ENCODE peak calls at places on chromosome 9, in four cellular contexts. D is mesendoderm; W is CD4-positive, alpha-beta memory T cell; R is heart left ventricle. J is an unnamed sample.

GRCh38 chr9:10910779-10911178 is 298.0 kb upstream of the PTPRD start:
- DNase-seq in D (no peak), W (no peak), R (no peak), J (no peak)

GRCh38 chr9:35350827-35351549 is 138.9 kb upstream of the RUSC2 start:
- DNase-seq in D (no peak), W (no peak), R (no peak), J (no peak)

GRCh38 chr9:26356491-26356890 is 536.1 kb downstream of the CAAP1 start:
- DNase-seq in D (no peak), W (no peak), R (no peak), J (no peak)

GRCh38 chr9:94983552-94983951 is 257.1 kb downstream of the AOPEP start:
- DNase-seq in D (no peak), W (no peak), R (no peak), J (no peak)

GRCh38 chr9:114317665-114318357 is 5.1 kb upstream of the ORM1 start:
- DNase-seq in D (no peak), W (no peak), R (no peak), J (no peak)

GRCh38 chr9:105330755-105331154 is 86.3 kb downstream of the SLC44A1 start:
- DNase-seq in D (no peak), W (no peak), R (no peak), J (no peak)

GRCh38 chr9:3441197-3441816 is 84.5 kb downstream of the RFX3 start:
- DNase-seq in D (peak; percentile 70), W (peak; percentile 50), R (no peak), J (peak; percentile 34)

GRCh38 chr9:138060881-138061280 is 183.3 kb downstream of the CACNA1B start:
- DNase-seq in D (no peak), W (no peak), R (peak; percentile 7), J (no peak)

GRCh38 chr9:135023389-135023788 is 64.1 kb upstream of the OLFM1 start:
- DNase-seq in D (peak; percentile 25), W (no peak), R (no peak), J (no peak)

GRCh38 chr9:12539602-12540001 is 153.6 kb upstream of the TYRP1 start:
- DNase-seq in D (no peak), W (no peak), R (no peak), J (no peak)

GRCh38 chr9:134419684-134420076 is 93.4 kb downstream of the RXRA start:
- DNase-seq in D (peak; percentile 78), W (no peak), R (no peak), J (peak; percentile 51)

GRCh38 chr9:22102347-22103053 is 93.4 kb upstream of the CDKN2B start:
- DNase-seq in D (no peak), W (no peak), R (no peak), J (no peak)

GRCh38 chr9:100492952-100493351 is 20.0 kb downstream of the TMEFF1 start:
- DNase-seq in D (no peak), W (no peak), R (no peak), J (no peak)

GRCh38 chr9:14702200-14702599 is 9.0 kb upstream of the ZDHHC21 start:
- DNase-seq in D (no peak), W (no peak), R (no peak), J (no peak)

GRCh38 chr9:136587145-136587943 is 41.5 kb upstream of the NOTCH1 start:
- DNase-seq in D (peak; percentile 83), W (no peak), R (peak; percentile 94), J (no peak)

GRCh38 chr9:133637451-133638055 is 1.4 kb downstream of the DBH start:
- DNase-seq in D (no peak), W (no peak), R (no peak), J (no peak)

GRCh38 chr9:131289301-131290038 is at the start of gene PLPP7:
- DNase-seq in D (peak; percentile 74), W (no peak), R (peak; percentile 88), J (no peak)

GRCh38 chr9:114283551-114284111 is 39.3 kb upstream of the ORM1 start:
- DNase-seq in D (no peak), W (peak; percentile 7), R (no peak), J (peak; percentile 28)

GRCh38 chr9:76725181-76725580 is 39.1 kb upstream of the PCA3 start:
- DNase-seq in D (no peak), W (no peak), R (no peak), J (no peak)

GRCh38 chr9:84146893-84147705 is 166.5 kb downstream of the RMI1 start:
- DNase-seq in D (no peak), W (no peak), R (no peak), J (no peak)

GRCh38 chr9:79812507-79813261 is 240.9 kb downstream of the TLE4 start:
- DNase-seq in D (no peak), W (no peak), R (no peak), J (no peak)

GRCh38 chr9:81431662-81432061 is 257.7 kb downstream of the TLE1 start:
- DNase-seq in D (no peak), W (no peak), R (no peak), J (no peak)

GRCh38 chr9:6305954-6306563 is 22.1 kb upstream of the TPD52L3 start:
- DNase-seq in D (peak; percentile 45), W (no peak), R (no peak), J (peak; percentile 10)

GRCh38 chr9:34589656-34590375 is at the start of gene CNTFR:
- DNase-seq in D (no peak), W (no peak), R (no peak), J (peak; percentile 26)

GRCh38 chr9:133769511-133770075 is 31.4 kb upstream of the SARDH start:
- DNase-seq in D (no peak), W (no peak), R (peak; percentile 43), J (peak; percentile 25)

GRCh38 chr9:21455320-21455719 is 15.1 kb downstream of the IFNA1 start:
- DNase-seq in D (peak; percentile 72), W (peak; percentile 44), R (no peak), J (peak; percentile 40)

GRCh38 chr9:116450378-116451139 is 236.5 kb upstream of the TRIM32 start:
- DNase-seq in D (peak; percentile 68), W (no peak), R (no peak), J (no peak)

GRCh38 chr9:72465602-72466001 is 55.8 kb upstream of the TMC1 start:
- DNase-seq in D (no peak), W (no peak), R (no peak), J (no peak)

GRCh38 chr9:77606526-77606925 is 41.6 kb downstream of the GNA14 start:
- DNase-seq in D (peak; percentile 86), W (no peak), R (no peak), J (no peak)

GRCh38 chr9:93205045-93205768 is 21.3 kb downstream of the WNK2 start:
- DNase-seq in D (no peak), W (no peak), R (peak; percentile 85), J (no peak)

GRCh38 chr9:93207860-93208734 is 24.2 kb downstream of the WNK2 start:
- DNase-seq in D (no peak), W (no peak), R (peak; percentile 15), J (no peak)

GRCh38 chr9:93207326-93207814 is 23.4 kb downstream of the WNK2 start:
- DNase-seq in D (no peak), W (no peak), R (peak; percentile 61), J (no peak)

GRCh38 chr9:93205896-93206575 is 22.1 kb downstream of the WNK2 start:
- DNase-seq in D (no peak), W (no peak), R (peak; percentile 60), J (no peak)

GRCh38 chr9:93206576-93207155 is 22.7 kb downstream of the WNK2 start:
- DNase-seq in D (no peak), W (no peak), R (peak; percentile 59), J (no peak)
- H3K4me1 ChIP-seq in D (no peaks in the 10 kb centered on the region), W (no peaks in the 10 kb centered on the region), R (peaks cover 79% of the 10 kb centered on the region), J (peaks cover 14% of the 10 kb centered on the region)

GRCh38 chr9:37284631-37285030 is 137.9 kb upstream of the GRHPR start:
- DNase-seq in D (no peak), W (no peak), R (no peak), J (no peak)

GRCh38 chr9:37281541-37281940 is 141.0 kb upstream of the GRHPR start:
- DNase-seq in D (no peak), W (no peak), R (no peak), J (no peak)

GRCh38 chr9:37286530-37287175 is 135.8 kb upstream of the GRHPR start:
- DNase-seq in D (no peak), W (no peak), R (no peak), J (no peak)

GRCh38 chr9:37287317-37287716 is 135.2 kb upstream of the GRHPR start:
- DNase-seq in D (no peak), W (no peak), R (no peak), J (no peak)

DNA sequence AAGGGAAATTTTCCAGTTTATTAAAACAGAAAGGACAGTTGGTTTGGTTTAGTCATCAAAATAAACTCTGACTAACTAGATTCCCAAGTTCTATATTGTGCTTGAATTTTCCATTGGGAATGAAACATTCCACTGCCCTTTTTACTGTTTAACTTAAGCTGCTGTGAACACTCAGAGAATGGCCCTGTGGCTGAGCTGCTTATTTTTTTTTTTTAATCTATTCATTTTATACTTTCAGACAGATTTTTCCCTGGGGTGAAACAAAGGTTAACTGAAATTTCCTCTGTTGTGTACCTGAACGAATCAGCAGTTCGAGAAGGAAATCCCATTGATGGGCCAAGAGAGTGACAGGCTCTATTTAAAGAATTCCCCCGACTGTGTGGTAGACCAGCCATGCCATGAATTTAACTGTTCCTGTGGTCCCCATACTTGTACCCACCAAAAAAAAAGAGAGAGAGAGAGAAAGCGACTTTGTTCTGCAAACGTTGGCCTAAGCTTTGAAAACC is 138.7 kb upstream of the GRHPR start:
- DNase-seq in D (no peak), W (no peak), R (no peak), J (no peak)
- H3K4me3 ChIP-seq in D (no peak overlapping the region), W (no peak overlapping the region), R (no peak overlapping the region), J (no peak overlapping the region)

GRCh38 chr9:125748511-125749099 is 1.4 kb downstream of the PBX3 start:
- DNase-seq in D (peak; percentile 39), W (no peak), R (no peak), J (no peak)
- H3K27me3 ChIP-seq in D (no peaks in the 10 kb centered on the region), W (no peaks in the 10 kb centered on the region), R (no peaks in the 10 kb centered on the region), J (no peaks in the 10 kb centered on the region)

GRCh38 chr9:111013250-111013649 is 25.0 kb downstream of the LPAR1 start:
- DNase-seq in D (no peak), W (no peak), R (no peak), J (peak; percentile 9)

GRCh38 chr9:111020594-111020993 is 17.7 kb downstream of the LPAR1 start:
- DNase-seq in D (no peak), W (no peak), R (no peak), J (no peak)

GRCh38 chr9:111013707-111014106 is 24.6 kb downstream of the LPAR1 start:
- DNase-seq in D (no peak), W (no peak), R (no peak), J (no peak)

DNA sequence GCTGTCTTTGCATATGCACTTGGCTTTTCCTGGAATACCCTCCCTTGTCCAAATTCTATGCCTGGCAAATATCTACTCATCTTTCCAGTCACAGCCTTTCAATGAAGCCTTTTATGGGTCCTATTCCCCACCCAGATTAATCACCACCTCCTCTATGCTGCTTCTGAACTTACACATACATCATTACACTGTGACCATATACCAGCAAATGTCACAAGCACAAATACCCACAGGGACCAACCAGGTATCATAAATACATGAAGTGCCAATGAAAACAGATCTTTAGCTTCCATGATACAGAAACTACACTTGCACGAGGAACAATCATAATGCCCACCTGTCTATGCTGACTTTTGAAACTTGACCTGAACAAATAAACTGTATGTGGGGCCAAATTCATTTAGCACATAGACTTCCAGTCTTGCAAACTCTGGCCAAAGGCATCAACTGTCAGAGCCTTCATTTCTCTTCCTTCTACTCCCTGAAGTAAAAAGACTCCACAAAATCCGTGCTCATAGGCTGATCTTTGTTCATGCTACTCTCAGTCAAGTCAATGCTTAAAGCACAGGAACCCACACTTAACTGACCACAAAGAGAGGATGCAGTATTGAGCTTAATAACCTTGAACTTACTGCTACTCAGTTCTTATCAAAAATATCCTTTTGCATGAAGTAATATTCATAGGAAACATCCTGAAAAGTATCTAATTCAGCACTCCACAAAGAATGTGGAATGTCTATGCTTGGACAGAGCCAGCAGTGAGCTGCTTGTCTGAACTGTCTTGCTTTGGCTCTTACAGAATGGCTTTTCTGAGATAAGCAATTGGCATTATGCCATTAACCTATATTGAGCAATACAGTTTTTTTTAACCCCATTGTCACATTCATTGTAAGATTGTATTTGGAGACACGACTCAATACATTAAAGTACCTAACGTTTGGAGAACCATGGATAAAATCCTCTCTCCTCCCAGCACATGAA is 21.9 kb downstream of the LPAR1 start:
- DNase-seq in D (no peak), W (no peak), R (no peak), J (no peak)
- H3K4me1 ChIP-seq in D (no peaks in the 10 kb centered on the region), W (no peaks in the 10 kb centered on the region), R (no peaks in the 10 kb centered on the region), J (peaks cover 19% of the 10 kb centered on the region)

J was measured in Caco-2.